ENCODE peak calls at places on chromosomes 13 and 19, in five cellular contexts. V, N, P, Y and O are unnamed samples.
A peak's percentile ranks its signal among the peaks of the same experiment; 100 is the strongest.

GRCh38 chr13:30752201-30752797 is 17.0 kb downstream of the ALOX5AP start:
- DNase-seq in V (no peak), N (no peak), P (no peak), Y (peak; percentile 39), O (no peak)

GRCh38 chr19:31349160-31349881 is at the start of gene TSHZ3:
- DNase-seq in V (peak; percentile 66), N (no peak), P (peak; percentile 67), Y (peak; percentile 82), O (peak; percentile 15)

GRCh38 chr13:39554371-39554770 is 48.6 kb downstream of the LHFPL6 start:
- DNase-seq in V (no peak), N (no peak), P (no peak), Y (no peak), O (no peak)

GRCh38 chr13:94925263-94925662 is 212.9 kb upstream of the SOX21 start:
- DNase-seq in V (no peak), N (no peak), P (no peak), Y (no peak), O (no peak)

GRCh38 chr19:49422407-49423277 is 599 bp downstream of the PTH2 start:
- DNase-seq in V (peak; percentile 73), N (peak; percentile 34), P (peak; percentile 34), Y (peak; percentile 50), O (peak; percentile 30)

GRCh38 chr13:65453982-65454381 is 1776.2 kb downstream of the PCDH9 start:
- DNase-seq in V (no peak), N (no peak), P (no peak), Y (no peak), O (no peak)

GRCh38 chr19:18951721-18952281 is 10.8 kb upstream of the HOMER3 start:
- DNase-seq in V (no peak), N (no peak), P (no peak), Y (no peak), O (no peak)

GRCh38 chr19:55519461-55520311 is 17.2 kb downstream of the SBK2 start:
- DNase-seq in V (no peak), N (no peak), P (no peak), Y (no peak), O (no peak)

GRCh38 chr19:43880483-43880882 is 53.4 kb downstream of the ZNF283 start:
- DNase-seq in V (no peak), N (no peak), P (no peak), Y (no peak), O (no peak)
- H3K9me3 ChIP-seq in V (peaks cover 8% of the 10 kb centered on the region), N (peaks cover 18% of the 10 kb centered on the region), P (peaks cover 3% of the 10 kb centered on the region), Y (peaks cover 93% of the 10 kb centered on the region), O (peaks cover 12% of the 10 kb centered on the region)

GRCh38 chr13:106568225-106569003 is 477 bp upstream of the ARGLU1 start:
- DNase-seq in V (no peak), N (no peak), P (no peak), Y (no peak), O (no peak)

GRCh38 chr13:106573279-106573831 is 5.4 kb upstream of the ARGLU1 start:
- DNase-seq in V (no peak), N (no peak), P (no peak), Y (no peak), O (no peak)

GRCh38 chr13:106567421-106568224 is at the start of gene ARGLU1:
- DNase-seq in V (peak; percentile 97), N (peak; percentile 97), P (peak; percentile 95), Y (peak; percentile 96), O (peak; percentile 87)

GRCh38 chr13:106569233-106570095 is 1.5 kb upstream of the ARGLU1 start:
- DNase-seq in V (no peak), N (no peak), P (no peak), Y (no peak), O (no peak)

DNA sequence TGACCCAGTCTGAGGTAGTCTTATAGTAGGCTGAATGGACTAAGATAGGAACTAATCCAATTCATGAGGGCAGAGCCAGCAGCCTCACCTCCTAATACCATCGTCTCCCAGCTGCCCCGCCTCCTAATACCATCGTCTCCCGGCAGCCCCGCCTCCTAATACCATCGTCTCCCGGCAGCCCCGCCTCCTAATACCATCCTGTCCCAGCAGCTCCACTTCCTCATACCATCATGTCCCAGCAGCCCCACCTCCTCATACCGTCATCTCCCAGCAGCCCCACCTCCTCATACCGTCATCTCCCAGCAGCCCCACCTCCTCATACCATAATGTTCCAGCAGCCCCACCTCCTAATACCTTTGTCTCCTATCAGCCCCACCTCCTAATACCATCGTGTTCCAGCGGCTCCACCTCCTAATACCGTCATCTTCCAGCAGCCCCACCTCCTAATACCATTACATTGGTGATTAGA is 2.5 kb upstream of the ARGLU1 start:
- DNase-seq in V (no peak), N (peak; percentile 70), P (peak; percentile 52), Y (peak; percentile 70), O (peak; percentile 62)
- H3K9me3 ChIP-seq in V (no peaks in the 10 kb centered on the region), N (no peaks in the 10 kb centered on the region), P (no peaks in the 10 kb centered on the region), Y (no peaks in the 10 kb centered on the region), O (no peaks in the 10 kb centered on the region)

GRCh38 chr19:15488489-15489226 is 9.4 kb upstream of the PGLYRP2 start:
- DNase-seq in V (no peak), N (no peak), P (no peak), Y (peak; percentile 49), O (no peak)

DNA sequence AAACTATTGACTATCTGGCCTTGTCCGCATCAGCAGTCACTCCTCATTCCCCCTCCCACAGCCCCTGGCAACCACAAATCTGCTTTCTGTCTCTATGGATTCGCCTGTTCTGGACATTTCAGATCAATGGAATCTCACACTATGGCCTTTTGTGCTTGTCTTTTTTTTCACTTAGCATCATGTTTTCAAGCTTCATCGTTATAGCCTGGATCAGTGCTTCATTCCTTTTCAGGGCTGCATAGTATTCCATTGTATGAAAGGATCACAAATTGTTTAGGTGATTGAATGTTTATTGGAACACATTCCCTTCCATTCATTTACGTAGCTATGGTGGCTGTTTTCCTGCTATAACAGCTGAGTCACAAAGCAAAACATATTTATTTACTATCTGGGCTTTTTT is 7.7 kb upstream of the PGLYRP2 start:
- DNase-seq in V (no peak), N (no peak), P (no peak), Y (no peak), O (no peak)
- H3K9me3 ChIP-seq in V (no peaks in the 10 kb centered on the region), N (no peaks in the 10 kb centered on the region), P (no peaks in the 10 kb centered on the region), Y (peaks cover 7% of the 10 kb centered on the region), O (no peaks in the 10 kb centered on the region)

GRCh38 chr19:53624776-53625540 is 6.8 kb upstream of the DPRX start:
- DNase-seq in V (no peak), N (no peak), P (no peak), Y (no peak), O (no peak)

GRCh38 chr19:53621885-53622710 is 9.7 kb upstream of the DPRX start:
- DNase-seq in V (no peak), N (no peak), P (no peak), Y (no peak), O (no peak)

GRCh38 chr19:53631949-53632407 is at the start of gene DPRX:
- DNase-seq in V (no peak), N (no peak), P (no peak), Y (no peak), O (no peak)

DNA sequence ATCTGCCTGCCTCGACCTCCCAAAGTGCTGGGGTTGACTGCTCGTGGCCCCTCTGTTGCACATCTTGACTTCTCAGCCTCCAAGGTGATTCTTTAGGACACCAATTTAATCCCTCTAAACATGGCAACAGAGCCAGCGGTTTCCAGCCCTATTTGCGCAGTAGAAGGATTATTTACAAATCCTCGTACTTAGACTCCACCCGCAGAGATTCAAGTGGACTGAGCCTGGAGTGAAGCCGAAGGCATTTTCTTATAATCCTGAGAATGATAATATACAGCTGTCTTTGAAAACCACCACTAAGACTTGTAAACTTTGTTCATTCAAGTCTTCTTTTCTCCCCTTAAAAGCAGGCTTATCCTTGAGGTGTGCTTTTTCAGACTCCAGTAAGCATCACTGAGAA is 4.9 kb upstream of the DPRX start:
- DNase-seq in V (no peak), N (no peak), P (no peak), Y (no peak), O (no peak)
- H3K9me3 ChIP-seq in V (no peaks in the 10 kb centered on the region), N (no peaks in the 10 kb centered on the region), P (no peaks in the 10 kb centered on the region), Y (no peaks in the 10 kb centered on the region), O (no peaks in the 10 kb centered on the region)

DNA sequence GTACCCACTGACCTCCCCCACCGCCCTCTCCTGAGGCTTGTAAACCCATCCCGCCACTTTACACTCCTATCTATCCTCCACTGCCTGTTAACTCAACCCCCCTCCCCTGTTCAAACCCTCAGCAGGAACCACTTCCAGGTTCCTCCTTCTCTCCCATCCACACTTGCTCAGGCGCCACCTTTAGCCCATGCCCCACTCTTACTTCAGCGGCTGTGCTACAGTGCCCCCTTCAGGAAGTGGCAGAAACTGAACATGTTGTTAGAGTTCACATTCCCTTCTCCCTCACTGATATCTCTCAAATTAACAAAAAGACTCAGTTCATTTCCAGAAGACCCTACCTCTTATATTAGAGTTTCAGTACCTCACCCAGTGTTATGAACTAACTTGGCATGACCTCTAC is 49.4 kb downstream of the ZNF91 start:
- DNase-seq in V (no peak), N (no peak), P (no peak), Y (no peak), O (no peak)
- H3K9me3 ChIP-seq in V (peaks cover 52% of the 10 kb centered on the region), N (peaks cover 68% of the 10 kb centered on the region), P (peaks cover 14% of the 10 kb centered on the region), Y (peaks cover 100% of the 10 kb centered on the region), O (peaks cover 40% of the 10 kb centered on the region)